ENCODE peak calls at places on chromosome 21, in four cellular contexts. S, P, D and Y are unnamed samples.

GRCh38 chr21:16870116-16870515 is 642.7 kb upstream of the CXADR start:
- DNase-seq in S (no peak), P (no peak), D (no peak), Y (no peak)

GRCh38 chr21:14995695-14996490 is 68.9 kb downstream of the NRIP1 start:
- DNase-seq in S (no peak), P (no peak), D (no peak), Y (no peak)

GRCh38 chr21:32641715-32642698 is 29.8 kb upstream of the CFAP298 start:
- DNase-seq in S (no peak), P (no peak), D (no peak), Y (peak)

GRCh38 chr21:24076179-24076578 is 1531.1 kb downstream of the MRPL39 start:
- DNase-seq in S (no peak), P (no peak), D (no peak), Y (no peak)

GRCh38 chr21:36250423-36251075 is 69.4 kb upstream of the MORC3 start:
- DNase-seq in S (no peak), P (no peak), D (peak), Y (no peak)

GRCh38 chr21:27564684-27565280 is 597.9 kb upstream of the ADAMTS5 start:
- DNase-seq in S (peak), P (no peak), D (peak), Y (no peak)

GRCh38 chr21:26833011-26833410 is 12.2 kb downstream of the ADAMTS1 start:
- DNase-seq in S (no peak), P (no peak), D (no peak), Y (no peak)

GRCh38 chr21:31198575-31198974 is 145.5 kb downstream of the TIAM1 start:
- DNase-seq in S (no peak), P (no peak), D (peak), Y (no peak)

GRCh38 chr21:15240846-15241245 is 176.0 kb upstream of the NRIP1 start:
- DNase-seq in S (no peak), P (no peak), D (no peak), Y (no peak)

GRCh38 chr21:27464643-27465042 is 497.8 kb upstream of the ADAMTS5 start:
- DNase-seq in S (no peak), P (no peak), D (no peak), Y (no peak)

GRCh38 chr21:36847189-36847588 is 119.3 kb downstream of the HLCS start:
- DNase-seq in S (no peak), P (no peak), D (no peak), Y (no peak)

GRCh38 chr21:27700974-27701614 is 734.2 kb upstream of the ADAMTS5 start:
- DNase-seq in S (peak), P (peak), D (peak), Y (peak)

GRCh38 chr21:28294046-28294445 is 698.6 kb downstream of the LTN1 start:
- DNase-seq in S (no peak), P (no peak), D (no peak), Y (no peak)

GRCh38 chr21:46150491-46151121 is 4.8 kb downstream of the FTCD start:
- DNase-seq in S (no peak), P (peak), D (no peak), Y (no peak)

GRCh38 chr21:16634522-16634914 is 878.3 kb upstream of the CXADR start:
- DNase-seq in S (no peak), P (no peak), D (no peak), Y (no peak)

GRCh38 chr21:26809745-26810144 is 35.5 kb downstream of the ADAMTS1 start:
- DNase-seq in S (no peak), P (no peak), D (no peak), Y (no peak)

GRCh38 chr21:36974851-36975192 is 8.4 kb upstream of the HLCS start:
- DNase-seq in S (no peak), P (no peak), D (no peak), Y (no peak)

GRCh38 chr21:26844258-26845065 is 747 bp downstream of the ADAMTS1 start:
- DNase-seq in S (peak), P (peak), D (peak), Y (peak)

GRCh38 chr21:27590271-27590670 is 623.4 kb upstream of the ADAMTS5 start:
- DNase-seq in S (peak), P (peak), D (no peak), Y (no peak)

GRCh38 chr21:15552914-15553491 is 176.8 kb upstream of the USP25 start:
- DNase-seq in S (no peak), P (no peak), D (no peak), Y (no peak)

GRCh38 chr21:35768187-35768586 is 292.1 kb downstream of the SETD4 start:
- DNase-seq in S (no peak), P (no peak), D (no peak), Y (no peak)

GRCh38 chr21:16695074-16695473 is 817.8 kb upstream of the CXADR start:
- DNase-seq in S (no peak), P (no peak), D (no peak), Y (no peak)

GRCh38 chr21:16406355-16406754 is 676.6 kb downstream of the USP25 start:
- DNase-seq in S (no peak), P (no peak), D (no peak), Y (no peak)

GRCh38 chr21:14243461-14243860 is 27.5 kb downstream of the RBM11 start:
- DNase-seq in S (no peak), P (no peak), D (no peak), Y (no peak)

GRCh38 chr21:26026113-26026512 is 144.5 kb downstream of the APP start:
- DNase-seq in S (no peak), P (no peak), D (no peak), Y (no peak)

GRCh38 chr21:35882791-35883240 is 177.5 kb downstream of the SETD4 start:
- DNase-seq in S (no peak), P (no peak), D (no peak), Y (no peak)

GRCh38 chr21:16535100-16535418 is 805.3 kb downstream of the USP25 start:
- DNase-seq in S (peak), P (peak), D (peak), Y (peak)

GRCh38 chr21:32364387-32364786 is 28.4 kb downstream of the URB1 start:
- DNase-seq in S (peak), P (peak), D (peak), Y (no peak)

GRCh38 chr21:14862794-14863720 is 201.7 kb downstream of the NRIP1 start:
- DNase-seq in S (no peak), P (no peak), D (peak), Y (no peak)

GRCh38 chr21:36325373-36326010 is 5.5 kb downstream of the MORC3 start:
- DNase-seq in S (no peak), P (no peak), D (no peak), Y (no peak)

GRCh38 chr21:32826317-32827167 is 55.0 kb upstream of the PAXBP1 start:
- DNase-seq in S (no peak), P (no peak), D (peak), Y (peak)

GRCh38 chr21:26451014-26451740 is 121.9 kb downstream of the CYYR1 start:
- DNase-seq in S (no peak), P (no peak), D (no peak), Y (no peak)

GRCh38 chr21:28334407-28334806 is 658.3 kb downstream of the LTN1 start:
- DNase-seq in S (no peak), P (no peak), D (no peak), Y (no peak)

GRCh38 chr21:15204140-15204774 is 139.5 kb upstream of the NRIP1 start:
- DNase-seq in S (no peak), P (no peak), D (no peak), Y (no peak)

GRCh38 chr21:36321325-36322082 is 1.5 kb downstream of the MORC3 start:
- DNase-seq in S (no peak), P (no peak), D (peak), Y (no peak)

GRCh38 chr21:22468893-22469292 is 1470.7 kb downstream of the NCAM2 start:
- DNase-seq in S (no peak), P (no peak), D (no peak), Y (no peak)
- H3K27ac ChIP-seq in S (no peak), P (no peak), D (no peak), Y (no peak)

GRCh38 chr21:34593423-34593822 is 21.5 kb downstream of the RCAN1 start:
- DNase-seq in S (no peak), P (no peak), D (no peak), Y (no peak)
- H3K27ac ChIP-seq in S (peak), P (no peak), D (no peak), Y (no peak)

GRCh38 chr21:38267136-38267535 is 10.3 kb downstream of the KCNJ15 start:
- DNase-seq in S (no peak), P (no peak), D (no peak), Y (no peak)
- H3K27ac ChIP-seq in S (no peak), P (no peak), D (no peak), Y (no peak)

GRCh38 chr21:38661296-38662223 is 144.2 kb upstream of the ETS2 start:
- DNase-seq in S (peak), P (peak), D (peak), Y (no peak)

GRCh38 chr21:38664821-38665220 is 140.9 kb upstream of the ETS2 start:
- DNase-seq in S (no peak), P (no peak), D (no peak), Y (no peak)

GRCh38 chr21:38662224-38662568 is 143.5 kb upstream of the ETS2 start:
- DNase-seq in S (no peak), P (no peak), D (no peak), Y (no peak)

GRCh38 chr21:38664315-38664714 is 141.4 kb upstream of the ETS2 start:
- DNase-seq in S (no peak), P (no peak), D (no peak), Y (no peak)

GRCh38 chr21:38663282-38663681 is 142.4 kb upstream of the ETS2 start:
- DNase-seq in S (no peak), P (no peak), D (no peak), Y (no peak)
- H3K27ac ChIP-seq in S (no peak), P (no peak), D (no peak), Y (no peak)

DNA sequence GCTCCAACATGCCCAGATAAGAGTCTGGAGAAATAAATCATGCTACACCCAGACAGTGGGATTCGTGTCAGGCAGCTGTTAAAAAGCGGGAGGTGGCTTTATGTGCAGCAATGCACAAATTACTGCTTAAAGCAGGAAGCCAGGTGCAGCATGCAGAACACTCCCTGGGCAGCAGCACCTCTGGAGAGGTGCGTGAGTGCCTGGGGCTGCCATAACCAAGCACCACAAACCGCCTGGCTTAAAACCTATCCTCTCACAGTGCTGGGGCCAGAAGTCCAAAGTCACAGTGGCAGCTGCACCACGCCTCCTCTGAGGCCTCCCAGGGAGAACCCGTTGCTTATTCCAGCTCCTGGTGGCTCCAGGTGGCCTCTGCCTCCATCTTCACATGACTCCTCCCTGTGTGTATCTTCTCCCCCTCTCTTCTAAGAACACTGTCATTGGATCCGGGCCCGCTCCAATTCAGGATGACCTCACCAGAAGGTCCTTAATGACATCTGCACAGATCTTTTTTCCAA is 115.6 kb downstream of the SIK1 start:
- DNase-seq in S (no peak), P (no peak), D (no peak), Y (no peak)
- H3K27ac ChIP-seq in S (no peak), P (no peak), D (no peak), Y (no peak)

DNA sequence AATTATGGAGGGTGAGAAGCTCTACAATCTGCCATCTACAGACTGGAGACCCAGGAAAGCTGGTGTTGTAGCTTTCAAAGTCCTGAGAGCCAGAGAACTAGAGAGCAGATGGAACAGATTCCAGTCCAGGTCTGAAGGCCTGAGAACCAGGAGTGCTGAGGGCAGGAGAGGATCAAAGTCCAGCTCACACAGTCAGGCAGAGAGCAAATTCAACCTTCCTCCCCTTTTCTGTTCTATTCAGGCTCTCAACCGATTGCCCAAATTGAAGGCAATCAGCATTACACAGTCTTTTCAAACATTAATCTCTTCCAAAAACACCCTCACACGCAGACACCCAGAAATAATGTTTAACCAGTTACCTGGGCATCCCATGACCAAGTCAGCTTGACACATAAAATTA is 2.5 kb upstream of the TMPRSS2 start:
- DNase-seq in S (no peak), P (no peak), D (no peak), Y (no peak)
- H3K27ac ChIP-seq in S (no peak), P (no peak), D (no peak), Y (no peak)

GRCh38 chr21:38488640-38489282 is 9.5 kb downstream of the ERG start:
- DNase-seq in S (no peak), P (no peak), D (no peak), Y (no peak)

GRCh38 chr21:38489283-38489677 is 9.0 kb downstream of the ERG start:
- DNase-seq in S (no peak), P (no peak), D (no peak), Y (no peak)

GRCh38 chr21:38487906-38488639 is 10.2 kb downstream of the ERG start:
- DNase-seq in S (no peak), P (no peak), D (no peak), Y (no peak)

GRCh38 chr21:38486705-38487104 is 11.6 kb downstream of the ERG start:
- DNase-seq in S (no peak), P (no peak), D (no peak), Y (no peak)

GRCh38 chr21:38486221-38486620 is 12.1 kb downstream of the ERG start:
- DNase-seq in S (no peak), P (peak), D (no peak), Y (no peak)
- H3K27ac ChIP-seq in S (no peak), P (peak), D (no peak), Y (no peak)

GRCh38 chr21:43864313-43864805 is 664 bp upstream of the AGPAT3 start:
- DNase-seq in S (peak), P (peak), D (peak), Y (no peak)
- H3K27ac ChIP-seq in S (peak), P (peak), D (no peak), Y (peak)

DNA sequence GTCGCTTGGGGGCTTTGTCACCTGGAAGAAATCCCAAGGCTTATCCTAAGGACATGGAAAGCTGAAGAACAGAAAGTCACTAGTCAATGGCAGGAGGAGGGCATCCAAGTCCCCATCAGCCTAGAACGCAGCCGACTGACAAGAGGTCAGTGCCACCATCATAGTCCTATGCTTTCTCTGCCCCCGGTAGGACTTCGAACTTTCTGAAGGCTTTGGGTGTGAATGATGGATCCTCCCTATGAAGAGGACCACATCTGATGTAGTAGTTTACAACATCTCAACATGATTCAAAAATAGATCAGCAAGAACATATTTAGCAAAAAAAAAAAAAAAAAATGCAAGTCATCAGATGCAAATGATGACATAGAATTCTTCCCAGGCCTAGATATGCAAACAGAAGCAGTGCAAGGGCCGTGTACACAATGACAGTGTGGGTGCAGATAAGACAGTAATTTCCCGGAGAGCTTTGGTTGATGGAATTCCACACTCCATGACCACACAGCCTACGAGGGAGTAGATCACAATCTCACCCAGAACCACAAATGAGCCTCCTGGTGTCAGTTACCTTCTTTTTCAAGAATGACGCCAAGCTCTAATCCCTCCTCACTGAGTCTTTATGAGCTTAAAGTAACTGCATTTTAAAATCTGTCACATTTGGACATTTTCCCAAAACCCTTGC is 88.3 kb downstream of the PSMG1 start:
- DNase-seq in S (no peak), P (no peak), D (no peak), Y (no peak)
- H3K27ac ChIP-seq in S (peak), P (peak), D (no peak), Y (no peak)

GRCh38 chr21:45040114-45040715 is 34.2 kb upstream of the ADARB1 start:
- DNase-seq in S (no peak), P (no peak), D (no peak), Y (no peak)
- H3K27ac ChIP-seq in S (no peak), P (peak), D (no peak), Y (no peak)